ENCODE peak calls at places on chromosomes 3 and 15, in nine cellular contexts. E is SJSA1; A is stomach; K is spleen; F is fibroblast of lung; L is CD8-positive, alpha-beta T cell; X is Peyer's patch; C is IMR-90; Q is iPS DF 6.9. T is an unnamed sample.

GRCh38 chr3:16523778-16524177 is 10.3 kb upstream of the RFTN1 start:
- DNase-seq in F (no peak), C (peak; percentile 62), A (no peak), Q (no peak), K (no peak), L (no peak), E (no peak), X (no peak), T (no peak)

GRCh38 chr3:196208942-196209695 is 2.1 kb downstream of the ZDHHC19 start:
- DNase-seq in K (peak; percentile 82), C (no peak), L (no peak), Q (no peak), A (no peak), E (no peak), F (no peak), X (no peak), T (no peak)

GRCh38 chr15:70100495-70101331 is 3.0 kb upstream of the TLE3 start:
- DNase-seq in A (peak; percentile 63), X (peak; percentile 60), C (peak; percentile 39), L (peak; percentile 68), E (peak; percentile 69), F (peak; percentile 83), Q (no peak), K (peak; percentile 94), T (peak; percentile 61)

GRCh38 chr15:43008150-43008549 is 87.6 kb upstream of the TTBK2 start:
- DNase-seq in K (no peak), F (no peak), X (no peak), C (no peak), E (no peak), L (no peak), A (no peak), Q (no peak), T (no peak)

GRCh38 chr3:123379041-123379830 is 69.7 kb downstream of the ADCY5 start:
- DNase-seq in A (no peak), L (no peak), Q (no peak), E (no peak), F (no peak), C (no peak), K (no peak), X (no peak), T (no peak)

GRCh38 chr15:101498076-101498730 is 8.7 kb upstream of the PCSK6 start:
- DNase-seq in C (no peak), A (no peak), K (no peak), Q (no peak), F (no peak), E (no peak), L (no peak), X (no peak), T (no peak)

GRCh38 chr3:112984485-112984884 is 6.3 kb upstream of the GTPBP8 start:
- DNase-seq in L (peak; percentile 32), X (peak; percentile 58), F (peak; percentile 11), E (no peak), K (no peak), C (peak; percentile 12), A (peak; percentile 36), Q (no peak), T (no peak)

GRCh38 chr3:52879581-52879980 is 17.8 kb downstream of the STIMATE start:
- DNase-seq in X (no peak), K (no peak), F (no peak), A (no peak), Q (no peak), C (no peak), L (no peak), E (no peak), T (no peak)

GRCh38 chr3:148546959-148547358 is 150.7 kb upstream of the AGTR1 start:
- DNase-seq in F (no peak), A (no peak), C (no peak), L (no peak), K (no peak), X (no peak), E (no peak), Q (no peak), T (no peak)

GRCh38 chr3:140093742-140094141 is 158.8 kb downstream of the CLSTN2 start:
- DNase-seq in C (peak; percentile 46), X (no peak), K (no peak), L (no peak), A (peak; percentile 59), Q (no peak), E (no peak), F (peak; percentile 48), T (no peak)

GRCh38 chr3:186322761-186323160 is 39.3 kb downstream of the DGKG start:
- DNase-seq in F (no peak), C (no peak), X (no peak), L (no peak), K (no peak), E (no peak), Q (no peak), A (no peak), T (no peak)

GRCh38 chr15:89338036-89338435 is 3.4 kb upstream of the POLG start:
- DNase-seq in F (no peak), A (no peak), L (no peak), E (no peak), C (no peak), Q (no peak), K (no peak), X (no peak), T (no peak)

GRCh38 chr15:92904832-92905640 is 4.9 kb downstream of the CHD2 start:
- DNase-seq in L (no peak), E (peak; percentile 42), F (peak; percentile 28), K (no peak), X (no peak), A (no peak), Q (no peak), C (no peak), T (no peak)

GRCh38 chr15:76460871-76461270 is 124.3 kb downstream of the ISL2 start:
- DNase-seq in L (no peak), C (peak; percentile 48), K (no peak), A (no peak), E (no peak), F (peak; percentile 4), Q (no peak), X (no peak), T (no peak)

GRCh38 chr3:145422541-145422940 is 738.4 kb downstream of the PLOD2 start:
- DNase-seq in X (no peak), F (peak; percentile 67), C (no peak), K (no peak), A (no peak), L (no peak), Q (no peak), E (no peak), T (no peak)

GRCh38 chr3:124686028-124686670 is 44.1 kb upstream of the UMPS start:
- DNase-seq in A (no peak), Q (no peak), K (no peak), F (no peak), E (no peak), X (no peak), C (peak; percentile 22), L (no peak), T (no peak)

GRCh38 chr3:173825731-173826130 is 428.2 kb downstream of the NLGN1 start:
- DNase-seq in E (no peak), Q (no peak), C (peak; percentile 1), L (no peak), F (no peak), X (no peak), A (no peak), K (no peak), T (no peak)

GRCh38 chr15:99495430-99496301 is 70.1 kb upstream of the MEF2A start:
- DNase-seq in X (no peak), L (no peak), Q (no peak), K (no peak), E (no peak), A (no peak), F (peak; percentile 42), C (peak; percentile 24), T (no peak)

GRCh38 chr3:163622384-163622783 is 1455.9 kb downstream of the SI start:
- DNase-seq in F (peak; percentile 1), E (no peak), C (no peak), K (no peak), A (no peak), L (no peak), X (no peak), Q (peak; percentile 50), T (no peak)

DNA sequence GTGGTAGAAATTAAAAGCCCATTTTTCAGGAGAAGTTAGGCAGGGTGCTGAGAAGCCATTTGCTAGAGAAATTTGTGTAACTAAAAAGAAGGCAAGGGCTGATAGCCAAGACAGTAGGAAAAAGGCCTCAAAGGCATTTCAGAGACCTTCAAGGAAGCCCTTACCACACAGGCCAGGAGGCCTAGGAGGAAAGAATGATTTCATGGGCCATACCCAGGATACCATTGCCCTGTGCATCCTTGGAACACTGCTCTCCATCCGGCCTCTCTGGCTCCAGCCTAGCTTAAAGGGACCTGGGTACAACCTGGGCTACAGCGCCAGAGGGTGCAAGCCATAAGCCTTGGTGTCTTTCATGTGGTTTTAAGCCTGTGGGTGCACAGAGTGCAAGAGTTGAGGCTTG is 193.6 kb upstream of the GRM7 start:
- DNase-seq in Q (no peak), K (no peak), F (no peak), L (no peak), X (no peak), C (no peak), E (no peak), A (no peak), T (no peak)
- H3K9me3 ChIP-seq in Q (peaks cover 2% of the 10 kb centered on the region), K (peaks cover 28% of the 10 kb centered on the region), F (no peaks in the 10 kb centered on the region), L (no peaks in the 10 kb centered on the region), X (no peaks in the 10 kb centered on the region), C (peaks cover 11% of the 10 kb centered on the region), E (peaks cover 2% of the 10 kb centered on the region), A (peaks cover 21% of the 10 kb centered on the region), T (peaks cover 7% of the 10 kb centered on the region)

DNA sequence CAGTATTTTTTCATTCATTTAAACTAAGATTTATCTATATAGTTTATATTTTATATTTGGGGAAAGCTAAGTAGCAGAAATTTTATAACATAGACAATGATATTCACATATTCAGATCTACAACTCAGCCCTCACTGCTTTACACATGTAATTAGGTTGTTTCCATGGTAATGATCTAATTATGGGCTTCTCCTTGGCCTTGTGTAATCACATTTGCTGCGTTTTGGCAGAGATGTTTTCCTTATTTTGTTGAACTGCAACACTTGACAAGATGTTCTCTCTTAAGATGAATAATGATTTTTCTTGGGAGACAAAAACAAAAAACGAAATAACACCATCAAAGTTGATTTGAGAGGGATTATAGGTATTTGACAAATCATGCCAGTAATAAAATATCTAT is 635.6 kb upstream of the TBL1XR1 start:
- DNase-seq in K (no peak), X (no peak), E (no peak), L (no peak), A (no peak), C (no peak), Q (no peak), F (no peak), T (no peak)
- H3K4me1 ChIP-seq in K (no peaks in the 10 kb centered on the region), X (peaks cover 11% of the 10 kb centered on the region), E (peaks cover 25% of the 10 kb centered on the region), L (no peaks in the 10 kb centered on the region), A (peaks cover 29% of the 10 kb centered on the region), C (peaks cover 17% of the 10 kb centered on the region), Q (no peaks in the 10 kb centered on the region), F (peaks cover 16% of the 10 kb centered on the region), T (no peaks in the 10 kb centered on the region)

GRCh38 chr3:9934993-9935392 is 1.4 kb downstream of the CRELD1 start:
- DNase-seq in E (no peak), A (no peak), L (no peak), C (no peak), X (no peak), F (no peak), Q (no peak), K (no peak), T (no peak)
- H3K4me3 ChIP-seq in E (no peak overlapping the region), A (peak overlapping the region; percentile 64), L (no peak overlapping the region), C (no peak overlapping the region), X (no peak overlapping the region), F (no peak overlapping the region), Q (no peak overlapping the region), K (peak overlapping the region; percentile 77), T (no peak overlapping the region)

DNA sequence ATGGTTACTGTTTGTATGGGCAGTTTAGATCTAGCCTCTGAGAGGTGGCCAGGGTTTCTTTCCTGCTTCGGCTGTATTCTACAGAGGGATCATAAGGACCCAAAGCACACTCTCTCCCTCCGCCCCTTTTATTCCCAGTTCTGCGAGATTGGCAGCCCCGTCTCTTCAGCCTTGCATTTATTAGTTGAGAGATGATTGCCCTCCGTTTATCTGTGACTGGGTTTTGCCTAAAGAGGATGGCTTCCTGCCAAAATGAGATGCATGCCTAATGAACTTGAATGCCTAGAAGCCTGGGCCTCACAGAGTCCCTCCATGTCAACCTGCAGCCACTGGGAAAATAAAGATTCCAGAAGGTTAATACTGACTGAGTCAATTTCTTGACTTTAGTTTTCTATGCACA is 97.0 kb upstream of the CHL1 start:
- DNase-seq in F (no peak), A (no peak), L (no peak), E (no peak), X (no peak), Q (no peak), K (no peak), C (no peak), T (no peak)
- H3K9me3 ChIP-seq in F (no peaks in the 10 kb centered on the region), A (no peaks in the 10 kb centered on the region), L (no peaks in the 10 kb centered on the region), E (no peaks in the 10 kb centered on the region), X (no peaks in the 10 kb centered on the region), Q (peaks cover 18% of the 10 kb centered on the region), K (no peaks in the 10 kb centered on the region), C (no peaks in the 10 kb centered on the region), T (no peaks in the 10 kb centered on the region)